ENCODE peak calls at places on chromosomes 5 and 9, in ten cellular contexts. O is GM23338, V is aorta, L is T-cell, S is GM12891, Z is HFF-Myc, U is NCI-H1436, G is GDM1, W is LHCN-M2, N is NCI-H226. J is an unnamed sample.

GRCh38 chr5:166961028-166961427 is 1330.4 kb upstream of the WWC1 start:
- DNase-seq in O (peak), V (no peak), L (no peak), S (no peak), Z (no peak), U (no peak), G (no peak), W (no peak), N (no peak), J (no peak)

GRCh38 chr9:113484258-113484730 is 20.8 kb downstream of the RGS3 start:
- DNase-seq in O (no peak), V (peak), L (no peak), S (no peak), Z (no peak), U (no peak), G (no peak), W (no peak), N (no peak), J (peak)

GRCh38 chr5:131270809-131271208 is 7.0 kb downstream of the CDC42SE2 start:
- DNase-seq in O (no peak), V (no peak), L (no peak), S (no peak), Z (no peak), U (no peak), G (no peak), W (peak), N (peak), J (no peak)

GRCh38 chr9:111298831-111299603 is 31.0 kb downstream of the OR2K2 start:
- DNase-seq in O (peak), V (peak), L (no peak), S (peak), Z (peak), U (peak), G (peak), W (peak), N (peak), J (peak)

GRCh38 chr5:104048231-104048630 is 485.6 kb upstream of the NUDT12 start:
- DNase-seq in O (no peak), V (no peak), L (no peak), S (no peak), Z (no peak), U (no peak), G (no peak), W (no peak), N (peak), J (no peak)

GRCh38 chr9:129150122-129150521 is 27.9 kb downstream of the IER5L start:
- DNase-seq in O (no peak), V (no peak), L (no peak), S (no peak), Z (no peak), U (no peak), G (no peak), W (no peak), N (no peak), J (no peak)

GRCh38 chr5:66333192-66333591 is 189.1 kb downstream of the SREK1 start:
- DNase-seq in O (no peak), V (no peak), L (no peak), S (no peak), Z (no peak), U (no peak), G (no peak), W (no peak), N (no peak), J (no peak)

GRCh38 chr5:156411131-156411727 is 84.3 kb downstream of the SGCD start:
- DNase-seq in O (no peak), V (no peak), L (no peak), S (no peak), Z (peak), U (no peak), G (no peak), W (peak), N (no peak), J (no peak)

GRCh38 chr5:123367739-123368138 is 55.5 kb downstream of the CEP120 start:
- DNase-seq in O (peak), V (no peak), L (no peak), S (no peak), Z (no peak), U (no peak), G (no peak), W (peak), N (no peak), J (peak)

GRCh38 chr9:91164724-91165520 is 196.8 kb downstream of the AUH start:
- DNase-seq in O (no peak), V (peak), L (peak), S (no peak), Z (peak), U (no peak), G (peak), W (peak), N (peak), J (no peak)

GRCh38 chr5:417765-418559 is 25.0 kb upstream of the EXOC3 start:
- DNase-seq in O (no peak), V (no peak), L (no peak), S (no peak), Z (no peak), U (no peak), G (no peak), W (no peak), N (no peak), J (no peak)

J was measured in NCI-H1105 treated with DMSO at 0.1 percent for 48 hours.